ENCODE peak calls at places on chromosomes 2 and 18, in seven cellular contexts. One of them, this sample, is unnamed.

GRCh38 chr2:48464264-48464663 is 65.7 kb upstream of the STON1 start:
- DNase-seq in activated naive CD4-positive, alpha-beta T cell: no peak
- DNase-seq in Kasumi-1: no peak
- DNase-seq in stimulated activated CD8-positive, alpha-beta memory T cell treated with anti-CD3 and anti-CD28 coated beads, Interleukin-2, amount 100 ng/mL, for 48 hours: no peak
- DNase-seq in DND-41: no peak
- DNase-seq in effector CD8-positive, alpha-beta T cell: no peak
- DNase-seq in GM19239: no peak
- DNase-seq in this sample: no peak

GRCh38 chr2:1369905-1370304 is 43.4 kb upstream of the TPO start:
- DNase-seq in activated naive CD4-positive, alpha-beta T cell: no peak
- DNase-seq in Kasumi-1: no peak
- DNase-seq in stimulated activated CD8-positive, alpha-beta memory T cell treated with anti-CD3 and anti-CD28 coated beads, Interleukin-2, amount 100 ng/mL, for 48 hours: no peak
- DNase-seq in DND-41: no peak
- DNase-seq in effector CD8-positive, alpha-beta T cell: no peak
- DNase-seq in GM19239: no peak
- DNase-seq in this sample: no peak

GRCh38 chr18:10378688-10379465 is 75.6 kb upstream of the APCDD1 start:
- DNase-seq in activated naive CD4-positive, alpha-beta T cell: no peak
- DNase-seq in Kasumi-1: no peak
- DNase-seq in stimulated activated CD8-positive, alpha-beta memory T cell treated with anti-CD3 and anti-CD28 coated beads, Interleukin-2, amount 100 ng/mL, for 48 hours: no peak
- DNase-seq in DND-41: no peak
- DNase-seq in effector CD8-positive, alpha-beta T cell: no peak
- DNase-seq in GM19239: no peak
- DNase-seq in this sample: no peak

GRCh38 chr2:16832910-16833309 is 167.3 kb upstream of the CYRIA start:
- DNase-seq in activated naive CD4-positive, alpha-beta T cell: no peak
- DNase-seq in Kasumi-1: no peak
- DNase-seq in stimulated activated CD8-positive, alpha-beta memory T cell treated with anti-CD3 and anti-CD28 coated beads, Interleukin-2, amount 100 ng/mL, for 48 hours: no peak
- DNase-seq in DND-41: no peak
- DNase-seq in effector CD8-positive, alpha-beta T cell: no peak
- DNase-seq in GM19239: no peak
- DNase-seq in this sample: no peak

GRCh38 chr2:64157792-64158191 is 13.6 kb upstream of the PELI1 start:
- DNase-seq in activated naive CD4-positive, alpha-beta T cell: no peak
- DNase-seq in Kasumi-1: no peak
- DNase-seq in stimulated activated CD8-positive, alpha-beta memory T cell treated with anti-CD3 and anti-CD28 coated beads, Interleukin-2, amount 100 ng/mL, for 48 hours: no peak
- DNase-seq in DND-41: no peak
- DNase-seq in effector CD8-positive, alpha-beta T cell: no peak
- DNase-seq in GM19239: no peak
- DNase-seq in this sample: no peak

GRCh38 chr2:172437419-172438063 is 10.2 kb downstream of the ITGA6 start:
- DNase-seq in activated naive CD4-positive, alpha-beta T cell: no peak
- DNase-seq in Kasumi-1: peak
- DNase-seq in stimulated activated CD8-positive, alpha-beta memory T cell treated with anti-CD3 and anti-CD28 coated beads, Interleukin-2, amount 100 ng/mL, for 48 hours: no peak
- DNase-seq in DND-41: peak
- DNase-seq in effector CD8-positive, alpha-beta T cell: no peak
- DNase-seq in GM19239: no peak
- DNase-seq in this sample: no peak

GRCh38 chr2:189421644-189422043 is 19.6 kb upstream of the WDR75 start:
- DNase-seq in activated naive CD4-positive, alpha-beta T cell: no peak
- DNase-seq in Kasumi-1: no peak
- DNase-seq in stimulated activated CD8-positive, alpha-beta memory T cell treated with anti-CD3 and anti-CD28 coated beads, Interleukin-2, amount 100 ng/mL, for 48 hours: no peak
- DNase-seq in DND-41: no peak
- DNase-seq in effector CD8-positive, alpha-beta T cell: no peak
- DNase-seq in GM19239: no peak
- DNase-seq in this sample: no peak

GRCh38 chr2:189000221-189000620 is 26.0 kb downstream of the COL3A1 start:
- DNase-seq in activated naive CD4-positive, alpha-beta T cell: no peak
- DNase-seq in Kasumi-1: no peak
- DNase-seq in stimulated activated CD8-positive, alpha-beta memory T cell treated with anti-CD3 and anti-CD28 coated beads, Interleukin-2, amount 100 ng/mL, for 48 hours: no peak
- DNase-seq in DND-41: no peak
- DNase-seq in effector CD8-positive, alpha-beta T cell: no peak
- DNase-seq in GM19239: no peak
- DNase-seq in this sample: no peak

GRCh38 chr18:58076052-58076451 is 32.0 kb downstream of the NEDD4L start:
- DNase-seq in activated naive CD4-positive, alpha-beta T cell: no peak
- DNase-seq in Kasumi-1: no peak
- DNase-seq in stimulated activated CD8-positive, alpha-beta memory T cell treated with anti-CD3 and anti-CD28 coated beads, Interleukin-2, amount 100 ng/mL, for 48 hours: no peak
- DNase-seq in DND-41: no peak
- DNase-seq in effector CD8-positive, alpha-beta T cell: no peak
- DNase-seq in GM19239: no peak
- DNase-seq in this sample: no peak

GRCh38 chr18:64380117-64380516 is 231.2 kb upstream of the LINC00305 start:
- DNase-seq in activated naive CD4-positive, alpha-beta T cell: no peak
- DNase-seq in Kasumi-1: peak
- DNase-seq in stimulated activated CD8-positive, alpha-beta memory T cell treated with anti-CD3 and anti-CD28 coated beads, Interleukin-2, amount 100 ng/mL, for 48 hours: no peak
- DNase-seq in DND-41: no peak
- DNase-seq in effector CD8-positive, alpha-beta T cell: no peak
- DNase-seq in GM19239: no peak
- DNase-seq in this sample: no peak

GRCh38 chr2:113283704-113284284 is 5.1 kb upstream of the PAX8 start:
- DNase-seq in activated naive CD4-positive, alpha-beta T cell: no peak
- DNase-seq in Kasumi-1: no peak
- DNase-seq in stimulated activated CD8-positive, alpha-beta memory T cell treated with anti-CD3 and anti-CD28 coated beads, Interleukin-2, amount 100 ng/mL, for 48 hours: no peak
- DNase-seq in DND-41: no peak
- DNase-seq in effector CD8-positive, alpha-beta T cell: no peak
- DNase-seq in GM19239: no peak
- DNase-seq in this sample: no peak

GRCh38 chr2:151728736-151729415 is 5.4 kb downstream of the NEB start:
- DNase-seq in activated naive CD4-positive, alpha-beta T cell: no peak
- DNase-seq in Kasumi-1: no peak
- DNase-seq in stimulated activated CD8-positive, alpha-beta memory T cell treated with anti-CD3 and anti-CD28 coated beads, Interleukin-2, amount 100 ng/mL, for 48 hours: no peak
- DNase-seq in DND-41: no peak
- DNase-seq in effector CD8-positive, alpha-beta T cell: no peak
- DNase-seq in GM19239: no peak
- DNase-seq in this sample: no peak

GRCh38 chr2:204026294-204026693 is 89.7 kb downstream of the ICOS start:
- DNase-seq in activated naive CD4-positive, alpha-beta T cell: no peak
- DNase-seq in Kasumi-1: no peak
- DNase-seq in stimulated activated CD8-positive, alpha-beta memory T cell treated with anti-CD3 and anti-CD28 coated beads, Interleukin-2, amount 100 ng/mL, for 48 hours: no peak
- DNase-seq in DND-41: no peak
- DNase-seq in effector CD8-positive, alpha-beta T cell: no peak
- DNase-seq in GM19239: no peak
- DNase-seq in this sample: no peak

GRCh38 chr2:143903172-143903856 is 616.6 kb downstream of the ZEB2 start:
- DNase-seq in activated naive CD4-positive, alpha-beta T cell: no peak
- DNase-seq in Kasumi-1: no peak
- DNase-seq in stimulated activated CD8-positive, alpha-beta memory T cell treated with anti-CD3 and anti-CD28 coated beads, Interleukin-2, amount 100 ng/mL, for 48 hours: no peak
- DNase-seq in DND-41: no peak
- DNase-seq in effector CD8-positive, alpha-beta T cell: no peak
- DNase-seq in GM19239: no peak
- DNase-seq in this sample: no peak

GRCh38 chr2:121377676-121378075 is 92.7 kb upstream of the TFCP2L1 start:
- DNase-seq in activated naive CD4-positive, alpha-beta T cell: no peak
- DNase-seq in Kasumi-1: no peak
- DNase-seq in stimulated activated CD8-positive, alpha-beta memory T cell treated with anti-CD3 and anti-CD28 coated beads, Interleukin-2, amount 100 ng/mL, for 48 hours: no peak
- DNase-seq in DND-41: no peak
- DNase-seq in effector CD8-positive, alpha-beta T cell: no peak
- DNase-seq in GM19239: no peak
- DNase-seq in this sample: no peak